ENCODE peak calls at places on chromosomes 3 and 15, in ten cellular contexts. V is GM13976, C is fibroblast of lung, G is fibroblast of mammary gland, L is omental fat pad, H is GM10248, U is heart left ventricle, I is AG10803, J is endothelial cell, Q is left lung. X is an unnamed sample.

GRCh38 chr3:193962986-193963683 is 172.8 kb upstream of the HES1 start:
- DNase-seq in Q (no peak), V (no peak), G (no peak), I (no peak), H (no peak), U (no peak), C (peak), L (no peak), J (no peak), X (no peak)

GRCh38 chr15:66815322-66815721 is 113.3 kb downstream of the SMAD6 start:
- DNase-seq in Q (no peak), I (peak), U (no peak), J (no peak), C (peak), L (no peak), G (peak), V (no peak), H (no peak), X (no peak)

GRCh38 chr3:116579843-116580242 is 129.7 kb upstream of the TUSC7 start:
- DNase-seq in I (peak), V (no peak), G (peak), C (peak), U (no peak), Q (no peak), J (peak), H (no peak), L (no peak), X (no peak)

GRCh38 chr15:74784426-74784825 is 2.5 kb downstream of the CSK start:
- DNase-seq in G (no peak), U (no peak), V (no peak), J (no peak), Q (no peak), I (no peak), H (no peak), C (no peak), L (no peak), X (no peak)

GRCh38 chr3:87227835-87228144 is 681 bp downstream of the CHMP2B start:
- DNase-seq in V (peak), C (no peak), H (no peak), J (no peak), G (peak), L (no peak), I (no peak), Q (no peak), U (no peak), X (no peak)

GRCh38 chr3:170506556-170506955 is 79.3 kb downstream of the SLC7A14 start:
- DNase-seq in Q (no peak), L (no peak), J (no peak), V (no peak), I (peak), C (peak), G (peak), H (no peak), U (no peak), X (no peak)

GRCh38 chr15:25184356-25185155 is 229.8 kb downstream of the SNRPN start:
- DNase-seq in G (no peak), V (no peak), H (no peak), I (no peak), Q (no peak), L (peak), J (no peak), U (no peak), C (no peak), X (no peak)

GRCh38 chr3:105653161-105653560 is 215.7 kb downstream of the CBLB start:
- DNase-seq in L (no peak), Q (no peak), G (no peak), V (no peak), U (no peak), C (no peak), J (no peak), I (no peak), H (no peak), X (no peak)

GRCh38 chr15:92733934-92734521 is 78.5 kb upstream of the FAM174B start:
- DNase-seq in I (peak), Q (no peak), V (no peak), H (no peak), C (peak), G (peak), J (no peak), U (peak), L (no peak), X (no peak)

GRCh38 chr15:94844533-94845390 is 613.4 kb downstream of the MCTP2 start:
- DNase-seq in Q (peak), C (peak), J (peak), I (peak), V (no peak), G (no peak), L (no peak), U (peak), H (no peak), X (no peak)

GRCh38 chr3:169390310-169390731 is 273.2 kb downstream of the MECOM start:
- DNase-seq in H (no peak), I (peak), Q (no peak), V (no peak), U (no peak), L (no peak), C (peak), J (no peak), G (no peak), X (no peak)

GRCh38 chr3:190345027-190345821 is 23.0 kb upstream of the CLDN1 start:
- DNase-seq in L (no peak), C (peak), G (peak), I (peak), Q (no peak), U (peak), H (no peak), J (no peak), V (no peak), X (no peak)

GRCh38 chr3:112038863-112039262 is 4.3 kb downstream of the TMPRSS7 start:
- DNase-seq in L (no peak), I (peak), U (no peak), H (peak), C (peak), G (no peak), Q (no peak), J (no peak), V (peak), X (no peak)

GRCh38 chr3:27521179-27521871 is 37.1 kb upstream of the SLC4A7 start:
- DNase-seq in J (no peak), G (peak), U (peak), H (no peak), Q (no peak), L (no peak), C (peak), I (peak), V (no peak), X (no peak)

GRCh38 chr15:90903733-90904536 is 833 bp downstream of the MAN2A2 start:
- DNase-seq in V (no peak), C (peak), G (no peak), L (no peak), J (peak), U (no peak), H (no peak), I (no peak), Q (no peak), X (no peak)

GRCh38 chr15:69288531-69289311 is 10.0 kb upstream of the PAQR5 start:
- DNase-seq in H (no peak), U (no peak), Q (no peak), J (no peak), V (no peak), G (no peak), C (no peak), L (no peak), I (no peak), X (peak)

GRCh38 chr3:9732080-9732752 is 681 bp downstream of the BRPF1 start:
- DNase-seq in J (peak), G (no peak), Q (peak), U (peak), I (no peak), L (no peak), C (no peak), H (peak), V (peak), X (no peak)

GRCh38 chr15:100433304-100433703 is 91.5 kb upstream of the ADAMTS17 start:
- DNase-seq in H (no peak), U (no peak), C (no peak), L (no peak), Q (no peak), J (no peak), I (no peak), G (no peak), V (no peak), X (no peak)
- TF ChIP-seq CTCF in H (no peak), U (no peak), C (no peak), L (no peak), Q (no peak), J (no peak), I (no peak), G (no peak), V (no peak), X (no peak)

GRCh38 chr15:42737529-42738328 is 801 bp upstream of the CDAN1 start:
- DNase-seq in H (no peak), C (no peak), V (no peak), L (no peak), U (no peak), Q (no peak), J (no peak), G (peak), I (no peak), X (no peak)

GRCh38 chr15:42736178-42736792 is 643 bp downstream of the CDAN1 start:
- DNase-seq in J (peak), G (peak), C (peak), V (peak), I (no peak), L (no peak), H (peak), Q (no peak), U (no peak), X (no peak)

GRCh38 chr15:42734076-42734672 is 2.8 kb downstream of the CDAN1 start:
- DNase-seq in Q (peak), L (no peak), C (no peak), J (no peak), U (no peak), I (no peak), H (peak), G (no peak), V (peak), X (no peak)

GRCh38 chr15:42735382-42736165 is 1.4 kb downstream of the CDAN1 start:
- DNase-seq in C (no peak), Q (no peak), V (peak), G (no peak), L (no peak), J (no peak), H (no peak), I (no peak), U (no peak), X (peak)

DNA sequence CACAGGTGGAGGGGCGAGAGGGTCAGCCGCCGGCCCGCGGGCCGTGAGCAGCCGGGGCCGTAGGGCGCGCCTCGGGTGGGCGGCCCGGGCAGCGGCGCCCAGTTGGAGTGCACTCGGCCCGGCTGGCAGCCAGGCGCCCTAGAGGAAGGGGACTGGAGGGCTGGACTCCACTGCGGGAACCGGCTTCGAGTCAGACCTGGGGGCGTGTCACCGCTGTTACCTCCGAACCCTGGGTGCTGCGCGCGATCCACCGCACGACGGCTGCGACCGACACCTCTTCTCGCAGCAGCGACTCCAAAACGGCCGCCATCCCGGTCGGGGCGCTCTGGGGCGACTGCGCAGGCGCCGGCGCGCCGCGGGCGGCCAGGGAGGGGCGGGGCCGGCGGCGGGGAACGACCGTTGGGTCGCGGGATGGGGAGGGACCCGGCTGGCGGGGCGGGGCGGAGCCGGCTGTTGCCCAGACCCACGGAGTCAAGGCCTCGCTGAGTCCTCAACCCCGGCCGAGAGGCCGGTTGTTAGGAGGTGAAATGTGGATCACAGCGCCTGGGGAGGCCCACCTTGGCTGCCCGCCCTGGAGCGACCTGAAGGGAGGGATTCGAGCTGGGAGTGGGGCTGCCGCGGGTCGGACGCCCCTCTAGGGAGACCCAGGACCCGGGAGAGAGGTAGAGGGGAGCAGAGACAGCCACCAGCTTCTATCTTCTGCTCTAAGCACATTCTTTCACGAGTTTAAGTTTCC is at the start of gene CDAN1:
- DNase-seq in U (peak), V (peak), G (peak), H (peak), C (peak), I (peak), Q (peak), J (peak), L (peak), X (peak)
- TF ChIP-seq CTCF in U (no peak), V (no peak), G (no peak), H (no peak), C (no peak), I (no peak), Q (no peak), J (no peak), L (no peak), X (no peak)

GRCh38 chr3:185070491-185071335 is 82.1 kb downstream of the C3orf70 start:
- DNase-seq in L (no peak), I (peak), U (peak), C (peak), V (no peak), J (peak), H (no peak), G (peak), Q (no peak), X (no peak)
- TF ChIP-seq CTCF in L (no peak), I (peak), U (no peak), C (peak), V (no peak), J (peak), H (no peak), G (peak), Q (no peak), X (no peak)

GRCh38 chr15:59764775-59765174 is 75.7 kb upstream of the BNIP2 start:
- DNase-seq in V (no peak), H (no peak), Q (no peak), G (no peak), I (no peak), J (no peak), L (no peak), C (no peak), U (no peak), X (no peak)
- TF ChIP-seq CTCF in V (no peak), H (no peak), Q (no peak), G (peak), I (no peak), J (no peak), L (no peak), C (no peak), U (no peak), X (no peak)

GRCh38 chr15:71529353-71529752 is 281.0 kb upstream of the NR2E3 start:
- DNase-seq in V (no peak), J (no peak), H (no peak), G (no peak), L (no peak), Q (no peak), U (no peak), C (no peak), I (no peak), X (no peak)

GRCh38 chr15:71538181-71538580 is 272.2 kb upstream of the NR2E3 start:
- DNase-seq in G (peak), Q (no peak), I (no peak), V (no peak), H (no peak), L (no peak), U (no peak), J (no peak), C (peak), X (no peak)

GRCh38 chr15:71538922-71539321 is 271.4 kb upstream of the NR2E3 start:
- DNase-seq in Q (no peak), C (no peak), L (no peak), I (no peak), G (no peak), V (no peak), J (no peak), U (no peak), H (no peak), X (no peak)

GRCh38 chr15:71530116-71530515 is 280.2 kb upstream of the NR2E3 start:
- DNase-seq in H (no peak), Q (no peak), G (no peak), L (no peak), V (no peak), U (no peak), J (no peak), C (no peak), I (no peak), X (no peak)

DNA sequence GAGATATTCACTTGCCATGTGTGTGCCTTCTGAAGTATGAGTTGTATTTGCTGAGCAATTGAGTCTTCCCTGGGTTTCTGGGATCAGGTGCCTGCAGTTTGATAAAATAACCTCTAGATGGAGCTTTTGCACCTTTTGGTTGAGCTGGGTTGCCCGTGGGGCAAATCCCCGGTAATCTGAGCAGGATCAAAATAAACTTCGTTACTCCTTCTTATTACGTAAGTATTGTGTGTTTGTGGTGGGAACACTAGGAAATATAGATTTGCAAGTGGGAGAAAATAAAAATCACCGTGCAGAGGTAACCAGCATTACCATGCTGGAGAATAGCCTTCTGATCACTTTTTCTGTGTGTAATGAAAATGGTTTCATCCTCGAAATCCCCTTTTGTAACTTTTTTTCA is 277.4 kb upstream of the NR2E3 start:
- DNase-seq in V (peak), I (peak), Q (no peak), G (peak), L (no peak), J (peak), C (no peak), U (no peak), H (peak), X (no peak)
- TF ChIP-seq CTCF in V (no peak), I (peak), Q (peak), G (peak), L (no peak), J (peak), C (peak), U (peak), H (peak), X (no peak)

GRCh38 chr3:132805071-132805470 is 82.9 kb upstream of the NPHP3 start:
- DNase-seq in V (no peak), I (peak), H (no peak), G (no peak), J (no peak), C (no peak), Q (no peak), L (no peak), U (no peak), X (no peak)

GRCh38 chr3:132800958-132801357 is 78.7 kb upstream of the NPHP3 start:
- DNase-seq in C (peak), I (no peak), U (no peak), L (no peak), J (no peak), G (no peak), H (no peak), V (no peak), Q (no peak), X (no peak)

GRCh38 chr3:132804498-132804897 is 82.3 kb upstream of the NPHP3 start:
- DNase-seq in H (no peak), U (no peak), V (no peak), C (peak), Q (no peak), I (peak), J (no peak), L (no peak), G (no peak), X (no peak)

GRCh38 chr3:132803889-132804288 is 81.7 kb upstream of the NPHP3 start:
- DNase-seq in I (peak), G (no peak), V (no peak), J (peak), H (no peak), U (no peak), L (no peak), C (peak), Q (no peak), X (no peak)
- TF ChIP-seq CTCF in I (peak), G (no peak), V (no peak), J (no peak), H (no peak), U (no peak), L (no peak), C (no peak), Q (no peak), X (no peak)

DNA sequence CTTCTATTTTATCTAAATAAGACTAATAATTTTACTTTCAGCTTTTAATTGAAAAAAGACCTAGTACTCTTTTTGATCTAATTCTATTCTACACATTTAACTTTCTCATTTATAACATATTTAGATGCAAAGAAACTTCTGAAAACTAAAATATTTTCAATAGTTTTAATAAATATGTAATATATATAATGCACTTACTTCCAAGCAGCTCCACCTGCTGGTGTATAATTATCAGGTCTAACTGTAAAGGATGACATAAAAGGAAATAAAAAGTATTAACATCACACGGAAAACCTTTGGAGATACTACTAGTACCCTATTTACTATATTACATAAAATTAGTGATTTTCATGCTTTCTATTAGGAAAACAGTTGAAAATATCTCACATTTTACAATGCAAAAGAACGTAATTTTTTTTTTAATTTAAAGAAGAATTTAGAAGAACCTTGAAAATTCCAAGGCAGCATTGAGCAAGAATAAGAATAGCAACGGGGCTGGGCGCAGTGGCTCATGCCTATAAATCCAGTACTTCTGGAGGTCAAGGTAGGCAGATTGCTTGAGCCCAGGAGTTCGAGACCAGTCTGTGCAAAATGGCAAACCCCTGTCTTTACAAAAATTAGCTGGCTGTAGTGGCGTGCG is 10.2 kb downstream of the PLSCR5 start:
- DNase-seq in Q (no peak), C (peak), H (no peak), V (no peak), J (no peak), U (no peak), I (peak), G (peak), L (no peak), X (no peak)
- TF ChIP-seq CTCF in Q (peak), C (peak), H (peak), V (peak), J (peak), U (no peak), I (peak), G (peak), L (no peak), X (no peak)